ENCODE peak calls at places on chromosomes 1 and 21, in nine cellular contexts. Y is heart right ventricle, M is PC-3, C is Peyer's patch, A is ovary, D is iPS DF 6.9, J is tibial nerve, N is hepatocyte, G is small intestine. F is an unnamed sample. For H3K9me3, the result is how much of the 10 kb centered on the place peaks cover.

GRCh38 chr1:117608213-117608612 is 2.4 kb downstream of the TENT5C start:
- DNase-seq in Y (no peak), M (no peak), C (no peak), A (no peak), D (no peak), J (no peak), N (no peak), G (no peak), F (no peak)

GRCh38 chr1:39787468-39787867 is 1.2 kb downstream of the BMP8B start:
- DNase-seq in Y (no peak), M (no peak), C (no peak), A (no peak), D (no peak), J (no peak), N (peak), G (peak), F (no peak)

GRCh38 chr1:58722414-58722813 is 22.6 kb upstream of the MYSM1 start:
- DNase-seq in Y (no peak), M (no peak), C (no peak), A (no peak), D (no peak), J (no peak), N (no peak), G (no peak), F (no peak)

GRCh38 chr1:177729646-177730045 is 240.2 kb downstream of the SEC16B start:
- DNase-seq in Y (no peak), M (no peak), C (no peak), A (no peak), D (no peak), J (no peak), N (no peak), G (no peak), F (no peak)

GRCh38 chr1:33365560-33365997 is 44.7 kb upstream of the A3GALT2 start:
- DNase-seq in Y (peak), M (no peak), C (no peak), A (peak), D (no peak), J (peak), N (no peak), G (no peak), F (no peak)

GRCh38 chr1:214289574-214290272 is 8.8 kb downstream of the SMYD2 start:
- DNase-seq in Y (no peak), M (no peak), C (no peak), A (no peak), D (no peak), J (no peak), N (no peak), G (no peak), F (no peak)

GRCh38 chr1:67339623-67340343 is 32.1 kb downstream of the IL12RB2 start:
- DNase-seq in Y (no peak), M (peak), C (no peak), A (no peak), D (no peak), J (no peak), N (peak), G (no peak), F (no peak)

GRCh38 chr1:31701137-31701736 is 2.6 kb downstream of the COL16A1 start:
- DNase-seq in Y (peak), M (peak), C (peak), A (peak), D (no peak), J (peak), N (peak), G (peak), F (peak)

GRCh38 chr1:226787638-226788037 is 48.6 kb upstream of the ITPKB start:
- DNase-seq in Y (no peak), M (no peak), C (no peak), A (no peak), D (no peak), J (no peak), N (no peak), G (no peak), F (no peak)

GRCh38 chr21:41762236-41762635 is 4.6 kb downstream of the RIPK4 start:
- DNase-seq in Y (no peak), M (peak), C (peak), A (no peak), D (peak), J (no peak), N (no peak), G (no peak), F (no peak)

GRCh38 chr1:95532335-95532734 is 298.3 kb downstream of the RWDD3 start:
- DNase-seq in Y (no peak), M (peak), C (no peak), A (no peak), D (no peak), J (no peak), N (peak), G (no peak), F (no peak)

GRCh38 chr21:28928578-28929124 is 64.0 kb downstream of the LTN1 start:
- DNase-seq in Y (no peak), M (no peak), C (no peak), A (no peak), D (no peak), J (no peak), N (no peak), G (no peak), F (no peak)

GRCh38 chr1:204623365-204623893 is 62.1 kb downstream of the LRRN2 start:
- DNase-seq in Y (no peak), M (peak), C (peak), A (peak), D (no peak), J (no peak), N (peak), G (peak), F (no peak)

GRCh38 chr1:198934901-198935301 is 296.1 kb downstream of the PTPRC start:
- DNase-seq in Y (no peak), M (peak), C (no peak), A (no peak), D (no peak), J (no peak), N (no peak), G (peak), F (peak)

GRCh38 chr1:66043186-66043585 is 250.5 kb downstream of the PDE4B start:
- DNase-seq in Y (no peak), M (no peak), C (no peak), A (no peak), D (no peak), J (no peak), N (peak), G (no peak), F (no peak)

GRCh38 chr1:43836267-43836951 is 97.2 kb upstream of the ARTN start:
- DNase-seq in Y (peak), M (peak), C (peak), A (peak), D (no peak), J (no peak), N (peak), G (peak), F (peak)

GRCh38 chr1:185973645-185974044 is 239.5 kb downstream of the HMCN1 start:
- DNase-seq in Y (no peak), M (peak), C (no peak), A (no peak), D (no peak), J (no peak), N (no peak), G (no peak), F (no peak)

GRCh38 chr1:39046811-39047210 is 20.7 kb downstream of the NDUFS5 start:
- DNase-seq in Y (no peak), M (no peak), C (no peak), A (no peak), D (no peak), J (no peak), N (no peak), G (no peak), F (no peak)

GRCh38 chr21:44405948-44406872 is 49.1 kb upstream of the LRRC3 start:
- DNase-seq in Y (no peak), M (peak), C (no peak), A (no peak), D (no peak), J (no peak), N (no peak), G (no peak), F (no peak)

GRCh38 chr1:203713125-203713524 is 51.9 kb upstream of the LAX1 start:
- DNase-seq in Y (no peak), M (no peak), C (no peak), A (no peak), D (no peak), J (no peak), N (no peak), G (no peak), F (no peak)

GRCh38 chr1:233245191-233245765 is 50.2 kb downstream of the PCNX2 start:
- DNase-seq in Y (no peak), M (peak), C (no peak), A (no peak), D (no peak), J (no peak), N (no peak), G (no peak), F (no peak)

GRCh38 chr1:74690909-74691308 is 17.3 kb upstream of the ERICH3 start:
- DNase-seq in Y (no peak), M (no peak), C (no peak), A (no peak), D (no peak), J (no peak), N (no peak), G (no peak), F (no peak)

GRCh38 chr1:120179420-120180348 is 3.4 kb upstream of the SEC22B start:
- DNase-seq in Y (peak), M (peak), C (peak), A (peak), D (no peak), J (no peak), N (peak), G (peak), F (no peak)

GRCh38 chr21:21029159-21029558 is 30.9 kb downstream of the NCAM2 start:
- DNase-seq in Y (no peak), M (peak), C (no peak), A (no peak), D (no peak), J (no peak), N (no peak), G (no peak), F (no peak)

GRCh38 chr1:28456078-28456477 is 49.8 kb upstream of the RCC1 start:
- DNase-seq in Y (no peak), M (no peak), C (no peak), A (no peak), D (no peak), J (no peak), N (peak), G (no peak), F (no peak)

GRCh38 chr1:54069792-54070548 is 16.6 kb downstream of the TCEANC2 start:
- DNase-seq in Y (no peak), M (peak), C (no peak), A (no peak), D (no peak), J (no peak), N (peak), G (peak), F (no peak)

GRCh38 chr1:172499636-172500141 is 33.3 kb upstream of the SUCO start:
- DNase-seq in Y (peak), M (peak), C (peak), A (no peak), D (no peak), J (no peak), N (peak), G (peak), F (no peak)

GRCh38 chr1:25519624-25520023 is 23.8 kb upstream of the LDLRAP1 start:
- DNase-seq in Y (no peak), M (peak), C (no peak), A (no peak), D (no peak), J (no peak), N (no peak), G (no peak), F (no peak)

GRCh38 chr1:116853680-116854191 is 56.0 kb upstream of the PTGFRN start:
- DNase-seq in Y (no peak), M (peak), C (no peak), A (no peak), D (peak), J (no peak), N (peak), G (peak), F (no peak)

GRCh38 chr1:32871364-32872188 is 864 bp upstream of the FNDC5 start:
- DNase-seq in Y (no peak), M (no peak), C (no peak), A (no peak), D (no peak), J (no peak), N (no peak), G (no peak), F (no peak)

GRCh38 chr1:166343276-166343675 is 176.5 kb upstream of the FAM78B start:
- DNase-seq in Y (no peak), M (no peak), C (no peak), A (no peak), D (no peak), J (no peak), N (no peak), G (no peak), F (no peak)

GRCh38 chr1:117067528-117068370 is 7.6 kb downstream of the TTF2 start:
- DNase-seq in Y (no peak), M (peak), C (no peak), A (peak), D (no peak), J (peak), N (peak), G (peak), F (peak)

GRCh38 chr1:168379110-168379860 is 98.6 kb downstream of the TBX19 start:
- DNase-seq in Y (no peak), M (peak), C (no peak), A (no peak), D (no peak), J (no peak), N (no peak), G (no peak), F (no peak)

GRCh38 chr1:16073490-16074104 is at the start of gene FAM131C:
- DNase-seq in Y (no peak), M (peak), C (peak), A (no peak), D (no peak), J (no peak), N (peak), G (peak), F (peak)

GRCh38 chr1:167107456-167107855 is 13.6 kb downstream of the STYXL2 start:
- DNase-seq in Y (no peak), M (peak), C (no peak), A (no peak), D (no peak), J (no peak), N (no peak), G (no peak), F (no peak)

GRCh38 chr1:226862900-226863299 is 7.5 kb upstream of the PSEN2 start:
- DNase-seq in Y (no peak), M (peak), C (no peak), A (no peak), D (no peak), J (no peak), N (no peak), G (peak), F (no peak)

GRCh38 chr1:205523891-205524793 is 19.7 kb downstream of the CDK18 start:
- DNase-seq in Y (peak), M (peak), C (peak), A (peak), D (peak), J (peak), N (peak), G (peak), F (peak)

GRCh38 chr1:78047131-78047530 is 1.4 kb downstream of the GIPC2 start:
- DNase-seq in Y (no peak), M (no peak), C (no peak), A (no peak), D (no peak), J (no peak), N (no peak), G (peak), F (no peak)

GRCh38 chr1:168550971-168551370 is 7.2 kb upstream of the XCL2 start:
- DNase-seq in Y (no peak), M (no peak), C (no peak), A (no peak), D (no peak), J (no peak), N (peak), G (no peak), F (no peak)

GRCh38 chr1:6517435-6517851 is 26.0 kb upstream of the PLEKHG5 start:
- DNase-seq in Y (no peak), M (peak), C (no peak), A (no peak), D (no peak), J (no peak), N (no peak), G (no peak), F (no peak)

GRCh38 chr1:12424150-12424549 is 193.9 kb downstream of the DHRS3 start:
- DNase-seq in Y (no peak), M (peak), C (no peak), A (no peak), D (no peak), J (no peak), N (no peak), G (no peak), F (no peak)
- H3K27ac ChIP-seq in Y (peak), M (peak), C (no peak), A (no peak), D (no peak), J (peak), N (no peak), G (peak), F (no peak)

DNA sequence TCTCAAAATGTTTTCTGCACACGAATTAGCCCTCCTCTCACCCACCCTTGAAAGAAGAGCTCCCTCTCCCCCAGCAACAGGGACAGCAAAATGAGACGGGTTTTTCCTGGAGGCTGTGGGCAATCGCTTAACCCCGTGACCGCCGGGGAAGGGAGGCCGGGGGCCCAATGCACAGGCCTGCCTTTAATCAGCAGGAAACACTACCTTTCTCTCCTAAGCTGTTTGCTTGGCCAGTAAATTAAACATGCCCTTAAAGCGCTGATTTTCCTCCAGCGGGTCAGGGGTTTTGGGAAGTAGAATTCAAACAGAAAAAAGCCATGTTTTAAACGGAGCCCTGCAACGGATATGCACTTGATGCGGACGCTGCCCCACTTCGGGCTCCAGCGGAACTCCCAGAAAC is 114.4 kb downstream of the PRDM16 start:
- DNase-seq in Y (no peak), M (no peak), C (no peak), A (no peak), D (no peak), J (no peak), N (no peak), G (no peak), F (no peak)
- H3K9me3 ChIP-seq in Y (under half), M (under half), C (under half), A (under half), D (under half), J (under half), N (under half), G (under half), F (under half)

GRCh38 chr21:45981154-45981606 is 390 bp upstream of the COL6A1 start:
- DNase-seq in Y (peak), M (peak), C (peak), A (peak), D (no peak), J (peak), N (peak), G (peak), F (no peak)
- H3K27ac ChIP-seq in Y (peak), M (peak), C (peak), A (peak), D (no peak), J (peak), N (peak), G (peak), F (no peak)

GRCh38 chr1:182347019-182347418 is 44.6 kb downstream of the GLUL start:
- DNase-seq in Y (no peak), M (no peak), C (no peak), A (no peak), D (no peak), J (no peak), N (no peak), G (no peak), F (no peak)
- H3K9me3 ChIP-seq in Y (under half), M (under half), C (under half), A (under half), D (under half), J (under half), N (under half), G (under half), F (under half)

DNA sequence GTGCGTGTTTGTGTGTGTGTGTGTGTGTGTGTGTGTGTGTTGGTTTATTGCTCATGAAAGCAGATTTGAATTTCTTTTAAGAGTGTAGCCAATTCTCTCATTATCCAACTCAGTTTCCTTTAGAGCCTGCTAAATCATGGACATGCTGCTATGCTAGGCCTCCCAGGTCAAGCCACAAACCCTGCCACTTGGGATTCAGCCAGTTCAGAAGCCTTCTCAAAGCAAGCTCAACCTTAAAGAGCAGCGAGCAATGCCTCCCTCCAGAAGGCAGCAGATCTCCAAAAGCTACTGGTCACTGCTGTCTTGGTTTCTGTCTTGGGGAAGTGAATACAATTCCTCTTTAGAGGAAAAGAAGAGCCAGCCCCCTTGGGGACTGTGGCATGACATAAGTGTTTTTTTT is 624.7 kb downstream of the AJAP1 start:
- DNase-seq in Y (no peak), M (no peak), C (no peak), A (peak), D (no peak), J (peak), N (no peak), G (no peak), F (no peak)
- H3K27ac ChIP-seq in Y (no peak), M (no peak), C (no peak), A (no peak), D (no peak), J (no peak), N (no peak), G (no peak), F (no peak)

DNA sequence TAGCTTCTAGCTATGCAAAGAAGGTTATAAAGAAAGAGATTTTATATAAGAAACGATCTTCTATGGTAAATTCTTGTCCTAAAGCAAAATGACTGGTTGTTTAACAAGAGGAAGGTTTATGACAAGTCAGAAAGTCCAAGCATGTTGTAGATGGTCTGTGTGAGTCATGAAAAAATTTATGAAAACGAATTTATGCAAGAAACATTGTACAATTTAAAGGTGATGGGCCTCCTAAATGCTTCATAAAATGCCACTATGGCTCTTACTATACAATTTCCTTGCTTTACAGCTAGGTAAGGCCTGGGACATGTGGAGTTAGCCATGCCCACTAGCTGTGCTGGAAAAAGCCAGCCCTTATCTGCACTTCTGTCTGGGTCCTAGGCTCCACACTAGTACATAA is 125.4 kb downstream of the PTGER3 start:
- DNase-seq in Y (no peak), M (no peak), C (no peak), A (no peak), D (no peak), J (no peak), N (no peak), G (no peak), F (no peak)
- H3K9me3 ChIP-seq in Y (under half), M (under half), C (under half), A (under half), D (under half), J (under half), N (under half), G (under half), F (under half)

F was measured in CD8-positive, alpha-beta T cell.